ENCODE peak calls at places on chromosomes 7 and 10, in ten cellular contexts. One of them, this sample, is unnamed.

GRCh38 chr7:129160161-129160911 is 15.8 kb downstream of the TSPAN33 start:
- DNase-seq in GM12878: no peak
- DNase-seq in endothelial cell of umbilical vein: no peak
- DNase-seq in dorsolateral prefrontal cortex: no peak
- DNase-seq in keratinocyte: no peak
- DNase-seq in esophagus squamous epithelium: no peak
- DNase-seq in transverse colon: no peak
- DNase-seq in cardiac muscle cell: no peak
- DNase-seq in SJSA1: no peak
- DNase-seq in foreskin fibroblast: no peak
- DNase-seq in this sample: no peak

GRCh38 chr7:4702961-4703512 is 20.9 kb downstream of the FOXK1 start:
- DNase-seq in esophagus squamous epithelium: no peak
- DNase-seq in endothelial cell of umbilical vein: no peak
- DNase-seq in SJSA1: no peak
- DNase-seq in GM12878: no peak
- DNase-seq in transverse colon: no peak
- DNase-seq in keratinocyte: no peak
- DNase-seq in foreskin fibroblast: peak
- DNase-seq in dorsolateral prefrontal cortex: no peak
- DNase-seq in cardiac muscle cell: peak
- DNase-seq in this sample: no peak

GRCh38 chr7:43698461-43699255 is 30.7 kb downstream of the COA1 start:
- DNase-seq in endothelial cell of umbilical vein: no peak
- DNase-seq in transverse colon: no peak
- DNase-seq in GM12878: no peak
- DNase-seq in dorsolateral prefrontal cortex: no peak
- DNase-seq in esophagus squamous epithelium: no peak
- DNase-seq in foreskin fibroblast: peak
- DNase-seq in cardiac muscle cell: no peak
- DNase-seq in SJSA1: no peak
- DNase-seq in keratinocyte: no peak
- DNase-seq in this sample: no peak

GRCh38 chr10:71308985-71309384 is 10.1 kb upstream of the SLC29A3 start:
- DNase-seq in foreskin fibroblast: peak
- DNase-seq in esophagus squamous epithelium: no peak
- DNase-seq in keratinocyte: no peak
- DNase-seq in endothelial cell of umbilical vein: no peak
- DNase-seq in SJSA1: no peak
- DNase-seq in GM12878: no peak
- DNase-seq in cardiac muscle cell: no peak
- DNase-seq in transverse colon: no peak
- DNase-seq in dorsolateral prefrontal cortex: no peak
- DNase-seq in this sample: no peak

GRCh38 chr10:30151581-30152389 is 92.4 kb upstream of the JCAD start:
- DNase-seq in cardiac muscle cell: peak
- DNase-seq in esophagus squamous epithelium: no peak
- DNase-seq in SJSA1: peak
- DNase-seq in foreskin fibroblast: peak
- DNase-seq in keratinocyte: peak
- DNase-seq in endothelial cell of umbilical vein: peak
- DNase-seq in dorsolateral prefrontal cortex: no peak
- DNase-seq in transverse colon: peak
- DNase-seq in GM12878: no peak
- DNase-seq in this sample: peak

GRCh38 chr7:127844707-127845331 is 186.4 kb downstream of the LRRC4 start:
- DNase-seq in GM12878: no peak
- DNase-seq in dorsolateral prefrontal cortex: no peak
- DNase-seq in endothelial cell of umbilical vein: peak
- DNase-seq in keratinocyte: no peak
- DNase-seq in cardiac muscle cell: peak
- DNase-seq in foreskin fibroblast: peak
- DNase-seq in transverse colon: peak
- DNase-seq in SJSA1: no peak
- DNase-seq in esophagus squamous epithelium: no peak
- DNase-seq in this sample: peak

GRCh38 chr7:28865494-28866257 is 92.5 kb downstream of the TRIL start:
- DNase-seq in transverse colon: no peak
- DNase-seq in SJSA1: no peak
- DNase-seq in foreskin fibroblast: peak
- DNase-seq in esophagus squamous epithelium: no peak
- DNase-seq in dorsolateral prefrontal cortex: no peak
- DNase-seq in endothelial cell of umbilical vein: no peak
- DNase-seq in GM12878: no peak
- DNase-seq in keratinocyte: no peak
- DNase-seq in cardiac muscle cell: peak
- DNase-seq in this sample: no peak

GRCh38 chr10:69051303-69051702 is 36.6 kb upstream of the SRGN start:
- DNase-seq in esophagus squamous epithelium: no peak
- DNase-seq in keratinocyte: no peak
- DNase-seq in SJSA1: no peak
- DNase-seq in GM12878: no peak
- DNase-seq in cardiac muscle cell: peak
- DNase-seq in transverse colon: peak
- DNase-seq in foreskin fibroblast: peak
- DNase-seq in endothelial cell of umbilical vein: peak
- DNase-seq in dorsolateral prefrontal cortex: no peak
- DNase-seq in this sample: no peak

GRCh38 chr7:43535810-43536585 is 46.9 kb upstream of the STK17A start:
- DNase-seq in cardiac muscle cell: peak
- DNase-seq in transverse colon: no peak
- DNase-seq in dorsolateral prefrontal cortex: no peak
- DNase-seq in endothelial cell of umbilical vein: no peak
- DNase-seq in SJSA1: no peak
- DNase-seq in foreskin fibroblast: peak
- DNase-seq in GM12878: no peak
- DNase-seq in esophagus squamous epithelium: no peak
- DNase-seq in keratinocyte: peak
- DNase-seq in this sample: no peak

GRCh38 chr10:91702586-91703088 is 69.8 kb upstream of the PPP1R3C start:
- DNase-seq in transverse colon: no peak
- DNase-seq in esophagus squamous epithelium: no peak
- DNase-seq in SJSA1: no peak
- DNase-seq in GM12878: no peak
- DNase-seq in keratinocyte: no peak
- DNase-seq in endothelial cell of umbilical vein: no peak
- DNase-seq in foreskin fibroblast: no peak
- DNase-seq in cardiac muscle cell: no peak
- DNase-seq in dorsolateral prefrontal cortex: no peak
- DNase-seq in this sample: no peak

GRCh38 chr7:121083138-121083789 is 94.8 kb downstream of the CPED1 start:
- DNase-seq in endothelial cell of umbilical vein: peak
- DNase-seq in keratinocyte: no peak
- DNase-seq in transverse colon: no peak
- DNase-seq in dorsolateral prefrontal cortex: no peak
- DNase-seq in GM12878: no peak
- DNase-seq in SJSA1: peak
- DNase-seq in cardiac muscle cell: peak
- DNase-seq in foreskin fibroblast: peak
- DNase-seq in esophagus squamous epithelium: no peak
- DNase-seq in this sample: no peak

GRCh38 chr7:8629504-8629903 is 196.1 kb downstream of the NXPH1 start:
- DNase-seq in foreskin fibroblast: no peak
- DNase-seq in GM12878: no peak
- DNase-seq in keratinocyte: no peak
- DNase-seq in dorsolateral prefrontal cortex: no peak
- DNase-seq in esophagus squamous epithelium: no peak
- DNase-seq in cardiac muscle cell: no peak
- DNase-seq in SJSA1: no peak
- DNase-seq in transverse colon: no peak
- DNase-seq in endothelial cell of umbilical vein: no peak
- DNase-seq in this sample: no peak

GRCh38 chr7:84658286-84658685 is 463.7 kb upstream of the SEMA3A start:
- DNase-seq in cardiac muscle cell: no peak
- DNase-seq in dorsolateral prefrontal cortex: no peak
- DNase-seq in SJSA1: no peak
- DNase-seq in keratinocyte: no peak
- DNase-seq in foreskin fibroblast: no peak
- DNase-seq in esophagus squamous epithelium: no peak
- DNase-seq in GM12878: no peak
- DNase-seq in transverse colon: no peak
- DNase-seq in endothelial cell of umbilical vein: no peak
- DNase-seq in this sample: no peak

GRCh38 chr7:115825736-115826135 is 204.8 kb downstream of the TFEC start:
- DNase-seq in SJSA1: no peak
- DNase-seq in keratinocyte: no peak
- DNase-seq in dorsolateral prefrontal cortex: no peak
- DNase-seq in transverse colon: no peak
- DNase-seq in esophagus squamous epithelium: no peak
- DNase-seq in cardiac muscle cell: no peak
- DNase-seq in GM12878: no peak
- DNase-seq in endothelial cell of umbilical vein: no peak
- DNase-seq in foreskin fibroblast: peak
- DNase-seq in this sample: no peak

GRCh38 chr7:48759431-48760080 is 164.8 kb upstream of the CDC14C start:
- DNase-seq in esophagus squamous epithelium: no peak
- DNase-seq in endothelial cell of umbilical vein: no peak
- DNase-seq in dorsolateral prefrontal cortex: no peak
- DNase-seq in keratinocyte: no peak
- DNase-seq in GM12878: no peak
- DNase-seq in SJSA1: no peak
- DNase-seq in foreskin fibroblast: no peak
- DNase-seq in transverse colon: no peak
- DNase-seq in cardiac muscle cell: no peak
- DNase-seq in this sample: no peak

GRCh38 chr10:122707535-122707934 is 7.9 kb upstream of the C10orf120 start:
- DNase-seq in SJSA1: no peak
- DNase-seq in keratinocyte: no peak
- DNase-seq in endothelial cell of umbilical vein: no peak
- DNase-seq in GM12878: no peak
- DNase-seq in cardiac muscle cell: no peak
- DNase-seq in dorsolateral prefrontal cortex: no peak
- DNase-seq in esophagus squamous epithelium: no peak
- DNase-seq in transverse colon: no peak
- DNase-seq in foreskin fibroblast: no peak
- DNase-seq in this sample: no peak

DNA sequence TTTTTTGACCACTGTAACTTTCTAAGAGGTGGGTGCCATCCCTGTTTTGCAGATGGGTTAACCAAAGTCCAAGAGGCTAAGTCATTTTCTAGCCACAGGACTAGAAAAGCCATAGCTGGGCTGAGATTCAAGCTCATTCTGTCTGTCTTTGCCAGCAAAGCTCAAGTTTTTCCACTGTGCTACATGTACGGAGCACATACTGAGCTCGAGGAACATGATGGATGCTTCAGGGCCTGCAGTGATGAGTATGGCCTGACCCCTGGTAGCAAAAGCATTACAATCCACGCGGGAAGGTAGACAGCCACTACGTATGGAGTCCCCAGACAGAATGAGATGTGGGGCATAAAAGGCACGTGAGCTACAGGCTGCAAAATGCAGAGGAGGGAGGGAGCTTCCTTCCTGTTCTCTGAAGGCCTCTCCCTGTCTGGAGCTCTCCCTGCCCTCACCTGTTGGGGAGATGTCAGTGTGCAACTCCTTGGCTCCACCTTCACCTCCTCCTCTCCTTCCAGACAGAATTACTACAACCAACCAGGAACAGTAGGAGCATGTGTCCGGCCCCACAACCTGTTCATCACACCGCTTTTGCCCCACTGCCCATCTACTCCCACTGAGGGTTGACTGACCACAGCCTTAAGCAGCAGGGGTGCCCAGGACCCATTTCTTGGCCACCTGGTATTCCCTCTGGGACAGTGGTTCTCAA is 16.4 kb downstream of the ITPRIP start:
- DNase-seq in esophagus squamous epithelium: no peak
- DNase-seq in foreskin fibroblast: no peak
- DNase-seq in SJSA1: no peak
- DNase-seq in GM12878: no peak
- DNase-seq in dorsolateral prefrontal cortex: no peak
- DNase-seq in endothelial cell of umbilical vein: no peak
- DNase-seq in cardiac muscle cell: no peak
- DNase-seq in transverse colon: no peak
- DNase-seq in keratinocyte: no peak
- DNase-seq in this sample: no peak
- H3K4me3 ChIP-seq in esophagus squamous epithelium: no peak
- H3K4me3 ChIP-seq in foreskin fibroblast: no peak
- H3K4me3 ChIP-seq in SJSA1: no peak
- H3K4me3 ChIP-seq in GM12878: no peak
- H3K4me3 ChIP-seq in dorsolateral prefrontal cortex: no peak
- H3K4me3 ChIP-seq in endothelial cell of umbilical vein: no peak
- H3K4me3 ChIP-seq in cardiac muscle cell: no peak
- H3K4me3 ChIP-seq in transverse colon: no peak
- H3K4me3 ChIP-seq in keratinocyte: no peak
- H3K4me3 ChIP-seq in this sample: no peak

GRCh38 chr10:88989423-88989822 is 1.2 kb upstream of the FAS start:
- DNase-seq in GM12878: no peak
- DNase-seq in transverse colon: no peak
- DNase-seq in esophagus squamous epithelium: no peak
- DNase-seq in foreskin fibroblast: no peak
- DNase-seq in cardiac muscle cell: no peak
- DNase-seq in endothelial cell of umbilical vein: peak
- DNase-seq in SJSA1: no peak
- DNase-seq in dorsolateral prefrontal cortex: no peak
- DNase-seq in keratinocyte: no peak
- DNase-seq in this sample: no peak
- H3K4me3 ChIP-seq in GM12878: peak
- H3K4me3 ChIP-seq in transverse colon: no peak
- H3K4me3 ChIP-seq in esophagus squamous epithelium: peak
- H3K4me3 ChIP-seq in foreskin fibroblast: peak
- H3K4me3 ChIP-seq in cardiac muscle cell: no peak
- H3K4me3 ChIP-seq in endothelial cell of umbilical vein: no peak
- H3K4me3 ChIP-seq in SJSA1: peak
- H3K4me3 ChIP-seq in dorsolateral prefrontal cortex: no peak
- H3K4me3 ChIP-seq in keratinocyte: no peak
- H3K4me3 ChIP-seq in this sample: no peak

DNA sequence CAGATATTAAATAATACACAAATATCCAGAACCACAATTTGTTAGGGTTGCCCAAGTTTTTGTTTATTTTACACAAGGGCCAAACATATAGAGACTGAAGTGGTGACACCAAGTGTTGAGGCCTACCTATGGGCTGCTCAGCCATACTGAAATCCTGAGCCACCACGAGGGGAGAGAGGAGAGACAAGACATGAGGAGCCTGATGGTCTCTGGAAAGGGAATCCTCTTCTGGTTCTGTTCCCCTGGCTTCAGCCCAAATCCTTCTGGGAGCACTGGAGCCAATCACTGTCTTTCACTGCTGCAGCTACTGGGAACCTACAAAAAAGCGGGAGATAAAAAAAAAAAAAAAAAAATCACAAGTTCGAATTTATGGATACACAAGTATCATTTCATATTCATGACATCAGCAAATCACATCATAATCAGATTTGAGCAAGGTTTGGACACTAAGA is 1.9 kb downstream of the SKIDA1 start:
- DNase-seq in foreskin fibroblast: peak
- DNase-seq in keratinocyte: no peak
- DNase-seq in endothelial cell of umbilical vein: no peak
- DNase-seq in esophagus squamous epithelium: no peak
- DNase-seq in dorsolateral prefrontal cortex: no peak
- DNase-seq in GM12878: no peak
- DNase-seq in SJSA1: no peak
- DNase-seq in transverse colon: no peak
- DNase-seq in cardiac muscle cell: peak
- DNase-seq in this sample: no peak
- H3K4me3 ChIP-seq in foreskin fibroblast: peak
- H3K4me3 ChIP-seq in keratinocyte: no peak
- H3K4me3 ChIP-seq in endothelial cell of umbilical vein: no peak
- H3K4me3 ChIP-seq in esophagus squamous epithelium: no peak
- H3K4me3 ChIP-seq in dorsolateral prefrontal cortex: peak
- H3K4me3 ChIP-seq in GM12878: no peak
- H3K4me3 ChIP-seq in SJSA1: no peak
- H3K4me3 ChIP-seq in transverse colon: no peak
- H3K4me3 ChIP-seq in cardiac muscle cell: peak
- H3K4me3 ChIP-seq in this sample: no peak

GRCh38 chr7:44880317-44881018 is 4.9 kb downstream of the PURB start:
- DNase-seq in foreskin fibroblast: no peak
- DNase-seq in transverse colon: no peak
- DNase-seq in endothelial cell of umbilical vein: peak
- DNase-seq in esophagus squamous epithelium: no peak
- DNase-seq in SJSA1: no peak
- DNase-seq in GM12878: no peak
- DNase-seq in cardiac muscle cell: no peak
- DNase-seq in keratinocyte: no peak
- DNase-seq in dorsolateral prefrontal cortex: no peak
- DNase-seq in this sample: no peak
- H3K4me3 ChIP-seq in foreskin fibroblast: peak
- H3K4me3 ChIP-seq in transverse colon: no peak
- H3K4me3 ChIP-seq in endothelial cell of umbilical vein: peak
- H3K4me3 ChIP-seq in esophagus squamous epithelium: no peak
- H3K4me3 ChIP-seq in SJSA1: peak
- H3K4me3 ChIP-seq in GM12878: peak
- H3K4me3 ChIP-seq in cardiac muscle cell: peak
- H3K4me3 ChIP-seq in keratinocyte: no peak
- H3K4me3 ChIP-seq in dorsolateral prefrontal cortex: peak
- H3K4me3 ChIP-seq in this sample: no peak

This sample was measured in lung.